ENCODE peak calls at places on chromosome 4, in six cellular contexts. A is iris pigment epithelial cell; Q is nucleus accumbens; Z is NCI-H510A; O is effector memory CD8-positive, alpha-beta T cell; R is KBM-7. B is an unnamed sample.

GRCh38 chr4:6548882-6549230 is 26.1 kb upstream of the MAN2B2 start:
- DNase-seq in A (no peak), Q (no peak), Z (no peak), O (no peak), R (no peak), B (no peak)

GRCh38 chr4:159015862-159016261 is 87.0 kb upstream of the RAPGEF2 start:
- DNase-seq in A (peak), Q (no peak), Z (no peak), O (no peak), R (no peak), B (no peak)

GRCh38 chr4:153345011-153345981 is 808 bp downstream of the MND1 start:
- DNase-seq in A (peak), Q (peak), Z (peak), O (peak), R (peak), B (no peak)

GRCh38 chr4:174464949-174465348 is 57.3 kb downstream of the HPGD start:
- DNase-seq in A (no peak), Q (no peak), Z (no peak), O (no peak), R (no peak), B (no peak)

GRCh38 chr4:134634301-134634700 is 432.7 kb upstream of the PABPC4L start:
- DNase-seq in A (no peak), Q (no peak), Z (no peak), O (no peak), R (no peak), B (no peak)

GRCh38 chr4:53196872-53197759 is 168.7 kb downstream of the SCFD2 start:
- DNase-seq in A (peak), Q (no peak), Z (peak), O (no peak), R (peak), B (no peak)

GRCh38 chr4:102807345-102807744 is 20.0 kb downstream of the UBE2D3 start:
- DNase-seq in A (no peak), Q (no peak), Z (no peak), O (no peak), R (no peak), B (no peak)

GRCh38 chr4:94262163-94263016 is 54.7 kb downstream of the SMARCAD1 start:
- DNase-seq in A (peak), Q (no peak), Z (no peak), O (no peak), R (no peak), B (no peak)

GRCh38 chr4:42151568-42152506 is 618 bp downstream of the BEND4 start:
- DNase-seq in A (no peak), Q (no peak), Z (peak), O (peak), R (peak), B (no peak)

GRCh38 chr4:184409911-184410692 is 64.2 kb downstream of the IRF2 start:
- DNase-seq in A (no peak), Q (no peak), Z (no peak), O (peak), R (no peak), B (no peak)

GRCh38 chr4:14415146-14415545 is 587.1 kb upstream of the CPEB2 start:
- DNase-seq in A (peak), Q (no peak), Z (no peak), O (no peak), R (peak), B (no peak)

GRCh38 chr4:78642934-78643333 is 91.4 kb downstream of the ANXA3 start:
- DNase-seq in A (no peak), Q (no peak), Z (no peak), O (no peak), R (no peak), B (no peak)